ENCODE peak calls at places on chromosome 9, in six cellular contexts. One of them, this sample, is unnamed.

GRCh38 chr9:108803666-108804065 is 52.1 kb downstream of the ACTL7B start:
- DNase-seq in pancreas: no peak
- DNase-seq in fibroblast of lung: no peak
- DNase-seq in brain microvascular endothelial cell: no peak
- DNase-seq in upper lobe of right lung: no peak
- DNase-seq in A673: no peak
- DNase-seq in this sample: no peak

GRCh38 chr9:130542038-130542437 is 37.3 kb upstream of the FUBP3 start:
- DNase-seq in pancreas: no peak
- DNase-seq in fibroblast of lung: no peak
- DNase-seq in A673: no peak
- DNase-seq in upper lobe of right lung: no peak
- DNase-seq in brain microvascular endothelial cell: no peak
- DNase-seq in this sample: no peak

GRCh38 chr9:33452828-33453271 is 5.5 kb upstream of the AQP3 start:
- DNase-seq in upper lobe of right lung: peak; percentile 90
- DNase-seq in fibroblast of lung: peak; percentile 81
- DNase-seq in brain microvascular endothelial cell: peak; percentile 78
- DNase-seq in A673: peak; percentile 84
- DNase-seq in pancreas: peak; percentile 40
- DNase-seq in this sample: peak; percentile 43

GRCh38 chr9:112283854-112284253 is 49.6 kb downstream of the PTBP3 start:
- DNase-seq in brain microvascular endothelial cell: no peak
- DNase-seq in A673: no peak
- DNase-seq in fibroblast of lung: no peak
- DNase-seq in pancreas: no peak
- DNase-seq in upper lobe of right lung: no peak
- DNase-seq in this sample: no peak

GRCh38 chr9:83572524-83572923 is 34.3 kb upstream of the FRMD3 start:
- DNase-seq in brain microvascular endothelial cell: peak; percentile 85
- DNase-seq in pancreas: no peak
- DNase-seq in upper lobe of right lung: no peak
- DNase-seq in fibroblast of lung: peak; percentile 64
- DNase-seq in A673: no peak
- DNase-seq in this sample: no peak

GRCh38 chr9:109329274-109330258 is 8.7 kb upstream of the EPB41L4B start:
- DNase-seq in fibroblast of lung: peak; percentile 83
- DNase-seq in pancreas: peak; percentile 94
- DNase-seq in upper lobe of right lung: peak; percentile 75
- DNase-seq in brain microvascular endothelial cell: no peak
- DNase-seq in A673: no peak
- DNase-seq in this sample: peak; percentile 80

GRCh38 chr9:99925542-99925941 is 19.1 kb downstream of the STX17 start:
- DNase-seq in pancreas: no peak
- DNase-seq in upper lobe of right lung: no peak
- DNase-seq in fibroblast of lung: no peak
- DNase-seq in brain microvascular endothelial cell: no peak
- DNase-seq in A673: no peak
- DNase-seq in this sample: no peak

GRCh38 chr9:17627641-17628040 is 48.8 kb downstream of the SH3GL2 start:
- DNase-seq in upper lobe of right lung: no peak
- DNase-seq in brain microvascular endothelial cell: no peak
- DNase-seq in fibroblast of lung: peak; percentile 23
- DNase-seq in A673: no peak
- DNase-seq in pancreas: no peak
- DNase-seq in this sample: no peak

GRCh38 chr9:131545786-131546335 is 538 bp downstream of the PRRT1B start:
- DNase-seq in pancreas: peak; percentile 18
- DNase-seq in brain microvascular endothelial cell: no peak
- DNase-seq in fibroblast of lung: no peak
- DNase-seq in upper lobe of right lung: no peak
- DNase-seq in A673: no peak
- DNase-seq in this sample: no peak

GRCh38 chr9:32427111-32427873 is 42.8 kb downstream of the ACO1 start:
- DNase-seq in pancreas: peak; percentile 62
- DNase-seq in brain microvascular endothelial cell: peak; percentile 32
- DNase-seq in fibroblast of lung: peak; percentile 33
- DNase-seq in upper lobe of right lung: no peak
- DNase-seq in A673: no peak
- DNase-seq in this sample: peak; percentile 56

GRCh38 chr9:136671646-136672430 is 9.1 kb downstream of the EGFL7 start:
- DNase-seq in upper lobe of right lung: no peak
- DNase-seq in brain microvascular endothelial cell: no peak
- DNase-seq in fibroblast of lung: no peak
- DNase-seq in pancreas: no peak
- DNase-seq in A673: peak; percentile 64
- DNase-seq in this sample: peak; percentile 77

GRCh38 chr9:136668983-136669790 is 6.5 kb downstream of the EGFL7 start:
- DNase-seq in fibroblast of lung: no peak
- DNase-seq in brain microvascular endothelial cell: no peak
- DNase-seq in A673: peak; percentile 56
- DNase-seq in upper lobe of right lung: no peak
- DNase-seq in pancreas: no peak
- DNase-seq in this sample: peak; percentile 68

GRCh38 chr9:16341176-16341575 is 529.3 kb downstream of the BNC2 start:
- DNase-seq in brain microvascular endothelial cell: no peak
- DNase-seq in fibroblast of lung: peak; percentile 59
- DNase-seq in pancreas: no peak
- DNase-seq in upper lobe of right lung: no peak
- DNase-seq in A673: no peak
- DNase-seq in this sample: no peak

GRCh38 chr9:69181908-69182353 is 7.9 kb downstream of the TJP2 start:
- DNase-seq in upper lobe of right lung: no peak
- DNase-seq in pancreas: no peak
- DNase-seq in brain microvascular endothelial cell: no peak
- DNase-seq in A673: no peak
- DNase-seq in fibroblast of lung: no peak
- DNase-seq in this sample: no peak

GRCh38 chr9:131747352-131747751 is 7.5 kb upstream of the RAPGEF1 start:
- DNase-seq in fibroblast of lung: peak; percentile 43
- DNase-seq in pancreas: no peak
- DNase-seq in brain microvascular endothelial cell: peak; percentile 42
- DNase-seq in upper lobe of right lung: no peak
- DNase-seq in A673: peak; percentile 71
- DNase-seq in this sample: no peak

GRCh38 chr9:23543420-23543819 is 282.6 kb downstream of the ELAVL2 start:
- DNase-seq in fibroblast of lung: peak; percentile 50
- DNase-seq in upper lobe of right lung: no peak
- DNase-seq in brain microvascular endothelial cell: no peak
- DNase-seq in pancreas: no peak
- DNase-seq in A673: no peak
- DNase-seq in this sample: no peak

GRCh38 chr9:112820886-112821285 is 69.8 kb downstream of the SLC46A2 start:
- DNase-seq in pancreas: no peak
- DNase-seq in A673: no peak
- DNase-seq in brain microvascular endothelial cell: peak; percentile 57
- DNase-seq in fibroblast of lung: peak; percentile 62
- DNase-seq in upper lobe of right lung: no peak
- DNase-seq in this sample: no peak

GRCh38 chr9:93654351-93654961 is 78.1 kb downstream of the PHF2 start:
- DNase-seq in A673: no peak
- DNase-seq in brain microvascular endothelial cell: no peak
- DNase-seq in fibroblast of lung: no peak
- DNase-seq in upper lobe of right lung: peak; percentile 47
- DNase-seq in pancreas: peak; percentile 0
- DNase-seq in this sample: no peak

GRCh38 chr9:93656426-93657222 is 80.2 kb downstream of the PHF2 start:
- DNase-seq in A673: no peak
- DNase-seq in brain microvascular endothelial cell: no peak
- DNase-seq in fibroblast of lung: no peak
- DNase-seq in pancreas: no peak
- DNase-seq in upper lobe of right lung: peak; percentile 44
- DNase-seq in this sample: peak; percentile 34

GRCh38 chr9:93657331-93658111 is 81.1 kb downstream of the PHF2 start:
- DNase-seq in fibroblast of lung: no peak
- DNase-seq in brain microvascular endothelial cell: no peak
- DNase-seq in A673: no peak
- DNase-seq in upper lobe of right lung: peak; percentile 44
- DNase-seq in pancreas: peak; percentile 1
- DNase-seq in this sample: peak; percentile 35

GRCh38 chr9:93653762-93654161 is 77.4 kb downstream of the PHF2 start:
- DNase-seq in A673: no peak
- DNase-seq in brain microvascular endothelial cell: no peak
- DNase-seq in pancreas: peak; percentile 0
- DNase-seq in upper lobe of right lung: peak; percentile 29
- DNase-seq in fibroblast of lung: no peak
- DNase-seq in this sample: peak; percentile 36

DNA sequence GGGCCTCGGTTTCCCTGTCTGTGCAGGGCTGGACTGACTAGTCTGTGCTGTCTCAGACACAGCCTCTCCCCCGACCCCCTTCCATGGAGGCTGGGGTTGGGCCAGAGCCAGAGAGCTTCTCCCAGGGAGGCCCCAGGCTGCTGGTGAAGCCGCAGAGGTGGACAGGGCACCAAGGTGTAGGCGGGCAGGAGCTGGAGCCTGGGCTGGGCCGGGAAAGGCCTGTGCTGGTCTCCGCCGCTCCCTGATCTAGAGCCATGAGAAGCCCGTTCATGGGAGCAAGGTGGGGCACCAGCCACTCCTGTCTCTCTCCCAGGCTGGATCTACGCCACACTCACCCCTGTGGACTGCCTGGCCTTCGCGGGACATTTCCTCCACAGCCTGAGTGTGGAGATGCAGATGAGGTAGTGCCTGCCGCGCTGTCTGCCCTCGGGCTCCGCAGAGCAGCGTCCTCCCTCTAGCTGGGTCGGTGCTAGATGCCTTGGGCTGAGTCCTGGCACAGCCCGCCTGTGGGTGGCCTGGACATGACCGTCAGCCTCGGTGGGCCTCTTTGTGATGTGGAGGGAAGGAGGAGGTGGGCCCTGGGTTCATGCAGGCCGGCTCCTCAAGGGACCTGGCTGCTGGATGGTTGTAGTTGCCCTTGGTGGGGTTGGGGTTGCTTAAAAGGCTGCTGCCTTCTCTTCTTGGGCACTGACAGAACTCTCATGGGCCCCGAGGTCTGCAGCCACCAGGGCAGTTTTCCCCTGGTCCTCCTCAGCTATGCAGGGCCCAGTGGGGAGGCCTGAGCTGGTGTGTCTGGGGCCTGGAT is 79.4 kb downstream of the PHF2 start:
- DNase-seq in pancreas: peak; percentile 1
- DNase-seq in A673: no peak
- DNase-seq in fibroblast of lung: no peak
- DNase-seq in upper lobe of right lung: peak; percentile 59
- DNase-seq in brain microvascular endothelial cell: no peak
- DNase-seq in this sample: peak; percentile 34
- H3K36me3 ChIP-seq in pancreas: no peaks in the 10 kb centered on the region
- H3K36me3 ChIP-seq in A673: no peaks in the 10 kb centered on the region
- H3K36me3 ChIP-seq in fibroblast of lung: peaks cover 5% of the 10 kb centered on the region
- H3K36me3 ChIP-seq in upper lobe of right lung: peaks cover 75% of the 10 kb centered on the region
- H3K36me3 ChIP-seq in brain microvascular endothelial cell: no peaks in the 10 kb centered on the region
- H3K36me3 ChIP-seq in this sample: no peaks in the 10 kb centered on the region

GRCh38 chr9:37031081-37031480 is 3.0 kb downstream of the PAX5 start:
- DNase-seq in upper lobe of right lung: no peak
- DNase-seq in A673: no peak
- DNase-seq in fibroblast of lung: no peak
- DNase-seq in brain microvascular endothelial cell: no peak
- DNase-seq in pancreas: no peak
- DNase-seq in this sample: no peak
- H3K27ac ChIP-seq in upper lobe of right lung: no peak overlapping the region
- H3K27ac ChIP-seq in A673: no peak overlapping the region
- H3K27ac ChIP-seq in fibroblast of lung: no peak overlapping the region
- H3K27ac ChIP-seq in brain microvascular endothelial cell: no peak overlapping the region
- H3K27ac ChIP-seq in pancreas: no peak overlapping the region
- H3K27ac ChIP-seq in this sample: no peak overlapping the region

GRCh38 chr9:121463026-121463827 is 36.4 kb downstream of the GGTA1 start:
- DNase-seq in A673: peak; percentile 71
- DNase-seq in brain microvascular endothelial cell: peak; percentile 69
- DNase-seq in fibroblast of lung: peak; percentile 23
- DNase-seq in pancreas: peak; percentile 6
- DNase-seq in upper lobe of right lung: peak; percentile 74
- DNase-seq in this sample: peak; percentile 51
- TF ChIP-seq CTCF in A673: peak; percentile 88
- TF ChIP-seq CTCF in brain microvascular endothelial cell: peak; percentile 85
- TF ChIP-seq CTCF in fibroblast of lung: peak; percentile 68
- TF ChIP-seq CTCF in pancreas: peak; percentile 16
- TF ChIP-seq CTCF in upper lobe of right lung: peak; percentile 71
- TF ChIP-seq CTCF in this sample: peak; percentile 23

GRCh38 chr9:92617951-92618510 is 51.9 kb downstream of the IPPK start:
- DNase-seq in fibroblast of lung: no peak
- DNase-seq in upper lobe of right lung: no peak
- DNase-seq in pancreas: no peak
- DNase-seq in brain microvascular endothelial cell: no peak
- DNase-seq in A673: no peak
- DNase-seq in this sample: no peak
- H3K36me3 ChIP-seq in fibroblast of lung: peaks cover 12% of the 10 kb centered on the region
- H3K36me3 ChIP-seq in upper lobe of right lung: peaks cover 46% of the 10 kb centered on the region
- H3K36me3 ChIP-seq in pancreas: no peaks in the 10 kb centered on the region
- H3K36me3 ChIP-seq in brain microvascular endothelial cell: peaks cover 55% of the 10 kb centered on the region
- H3K36me3 ChIP-seq in A673: peaks cover 22% of the 10 kb centered on the region
- H3K36me3 ChIP-seq in this sample: no peaks in the 10 kb centered on the region

GRCh38 chr9:77708416-77708815 is 60.3 kb upstream of the GNA14 start:
- DNase-seq in upper lobe of right lung: no peak
- DNase-seq in A673: no peak
- DNase-seq in pancreas: no peak
- DNase-seq in brain microvascular endothelial cell: peak; percentile 41
- DNase-seq in fibroblast of lung: peak; percentile 87
- DNase-seq in this sample: no peak
- H3K27ac ChIP-seq in upper lobe of right lung: no peak overlapping the region
- H3K27ac ChIP-seq in A673: no peak overlapping the region
- H3K27ac ChIP-seq in pancreas: no peak overlapping the region
- H3K27ac ChIP-seq in brain microvascular endothelial cell: peak overlapping the region; percentile 89
- H3K27ac ChIP-seq in fibroblast of lung: peak overlapping the region; percentile 52
- H3K27ac ChIP-seq in this sample: no peak overlapping the region

This sample was measured in Peyer's patch.